ENCODE peak calls at places on chromosomes 16 and 17, in six cellular contexts. One of them, this sample, is unnamed.

GRCh38 chr16:4704491-4704890 is 11.1 kb downstream of the NUDT16L1 start:
- DNase-seq in Ammon's horn: no peak
- DNase-seq in GM12878: no peak
- DNase-seq in A549: no peak
- DNase-seq in hepatic stellate cell: no peak
- DNase-seq in spleen: no peak
- DNase-seq in this sample: no peak

GRCh38 chr16:72371307-72372081 is 199.5 kb upstream of the PMFBP1 start:
- DNase-seq in Ammon's horn: no peak
- DNase-seq in GM12878: no peak
- DNase-seq in A549: no peak
- DNase-seq in hepatic stellate cell: no peak
- DNase-seq in spleen: no peak
- DNase-seq in this sample: no peak

GRCh38 chr17:66946251-66946650 is 18.3 kb upstream of the CACNG4 start:
- DNase-seq in Ammon's horn: no peak
- DNase-seq in GM12878: no peak
- DNase-seq in A549: no peak
- DNase-seq in hepatic stellate cell: no peak
- DNase-seq in spleen: peak; percentile 24
- DNase-seq in this sample: no peak

GRCh38 chr16:88504489-88505404 is 51.7 kb downstream of the ZFPM1 start:
- DNase-seq in Ammon's horn: no peak
- DNase-seq in GM12878: no peak
- DNase-seq in A549: no peak
- DNase-seq in hepatic stellate cell: no peak
- DNase-seq in spleen: no peak
- DNase-seq in this sample: no peak

GRCh38 chr16:75550211-75550662 is 5.8 kb downstream of the TMEM231 start:
- DNase-seq in Ammon's horn: peak; percentile 86
- DNase-seq in GM12878: peak; percentile 69
- DNase-seq in A549: peak; percentile 49
- DNase-seq in hepatic stellate cell: peak; percentile 27
- DNase-seq in spleen: no peak
- DNase-seq in this sample: peak; percentile 74

GRCh38 chr16:57577691-57578224 is 35.3 kb downstream of the ADGRG5 start:
- DNase-seq in Ammon's horn: no peak
- DNase-seq in GM12878: no peak
- DNase-seq in A549: no peak
- DNase-seq in hepatic stellate cell: no peak
- DNase-seq in spleen: peak; percentile 87
- DNase-seq in this sample: no peak

GRCh38 chr17:59105852-59106462 is 723 bp downstream of the TRIM37 start:
- DNase-seq in Ammon's horn: peak; percentile 60
- DNase-seq in GM12878: no peak
- DNase-seq in A549: peak; percentile 69
- DNase-seq in hepatic stellate cell: peak; percentile 46
- DNase-seq in spleen: peak; percentile 92
- DNase-seq in this sample: peak; percentile 78

GRCh38 chr17:15255713-15256454 is 9.2 kb downstream of the PMP22 start:
- DNase-seq in Ammon's horn: no peak
- DNase-seq in GM12878: no peak
- DNase-seq in A549: no peak
- DNase-seq in hepatic stellate cell: no peak
- DNase-seq in spleen: peak; percentile 41
- DNase-seq in this sample: no peak

GRCh38 chr16:4685776-4686496 is 7.4 kb upstream of the NUDT16L1 start:
- DNase-seq in Ammon's horn: no peak
- DNase-seq in GM12878: no peak
- DNase-seq in A549: no peak
- DNase-seq in hepatic stellate cell: no peak
- DNase-seq in spleen: peak; percentile 70
- DNase-seq in this sample: no peak

GRCh38 chr17:31588512-31588911 is 197.0 kb downstream of the RAB11FIP4 start:
- DNase-seq in Ammon's horn: no peak
- DNase-seq in GM12878: no peak
- DNase-seq in A549: no peak
- DNase-seq in hepatic stellate cell: no peak
- DNase-seq in spleen: no peak
- DNase-seq in this sample: no peak

GRCh38 chr16:21626659-21627277 is 25.6 kb downstream of the IGSF6 start:
- DNase-seq in Ammon's horn: peak; percentile 52
- DNase-seq in GM12878: no peak
- DNase-seq in A549: no peak
- DNase-seq in hepatic stellate cell: peak; percentile 79
- DNase-seq in spleen: no peak
- DNase-seq in this sample: no peak

GRCh38 chr16:12255919-12256665 is 279.6 kb downstream of the SNX29 start:
- DNase-seq in Ammon's horn: no peak
- DNase-seq in GM12878: no peak
- DNase-seq in A549: no peak
- DNase-seq in hepatic stellate cell: no peak
- DNase-seq in spleen: no peak
- DNase-seq in this sample: no peak

GRCh38 chr16:29748077-29748759 is 2.4 kb upstream of the C16orf54 start:
- DNase-seq in Ammon's horn: no peak
- DNase-seq in GM12878: no peak
- DNase-seq in A549: no peak
- DNase-seq in hepatic stellate cell: no peak
- DNase-seq in spleen: peak; percentile 77
- DNase-seq in this sample: no peak

GRCh38 chr16:14013571-14014283 is 57.4 kb upstream of the MRTFB start:
- DNase-seq in Ammon's horn: no peak
- DNase-seq in GM12878: no peak
- DNase-seq in A549: peak; percentile 72
- DNase-seq in hepatic stellate cell: peak; percentile 17
- DNase-seq in spleen: no peak
- DNase-seq in this sample: no peak

GRCh38 chr17:77354721-77355455 is 214.1 kb downstream of the SEC14L1 start:
- DNase-seq in Ammon's horn: no peak
- DNase-seq in GM12878: no peak
- DNase-seq in A549: peak; percentile 66
- DNase-seq in hepatic stellate cell: peak; percentile 84
- DNase-seq in spleen: peak; percentile 83
- DNase-seq in this sample: no peak

GRCh38 chr16:81620029-81620428 is 159.1 kb upstream of the PLCG2 start:
- DNase-seq in Ammon's horn: no peak
- DNase-seq in GM12878: no peak
- DNase-seq in A549: no peak
- DNase-seq in hepatic stellate cell: no peak
- DNase-seq in spleen: no peak
- DNase-seq in this sample: no peak

GRCh38 chr17:37117743-37118142 is 169.0 kb downstream of the AATF start:
- DNase-seq in Ammon's horn: no peak
- DNase-seq in GM12878: no peak
- DNase-seq in A549: no peak
- DNase-seq in hepatic stellate cell: no peak
- DNase-seq in spleen: no peak
- DNase-seq in this sample: no peak

GRCh38 chr16:78984324-78984723 is 616.2 kb downstream of the MAF start:
- DNase-seq in Ammon's horn: no peak
- DNase-seq in GM12878: no peak
- DNase-seq in A549: no peak
- DNase-seq in hepatic stellate cell: no peak
- DNase-seq in spleen: no peak
- DNase-seq in this sample: no peak

GRCh38 chr17:35063514-35064223 is at the start of gene RFFL:
- DNase-seq in Ammon's horn: peak; percentile 98
- DNase-seq in GM12878: peak; percentile 98
- DNase-seq in A549: peak; percentile 99
- DNase-seq in hepatic stellate cell: peak; percentile 84
- DNase-seq in spleen: peak; percentile 92
- DNase-seq in this sample: peak; percentile 88

GRCh38 chr17:74042744-74043486 is 160.6 kb upstream of the RPL38 start:
- DNase-seq in Ammon's horn: peak; percentile 86
- DNase-seq in GM12878: no peak
- DNase-seq in A549: peak; percentile 99
- DNase-seq in hepatic stellate cell: peak; percentile 18
- DNase-seq in spleen: no peak
- DNase-seq in this sample: peak; percentile 67

GRCh38 chr17:75848523-75849303 is 4.5 kb upstream of the UNC13D start:
- DNase-seq in Ammon's horn: peak; percentile 82
- DNase-seq in GM12878: no peak
- DNase-seq in A549: peak; percentile 76
- DNase-seq in hepatic stellate cell: no peak
- DNase-seq in spleen: peak; percentile 94
- DNase-seq in this sample: peak; percentile 82

GRCh38 chr17:31649302-31649701 is 209.7 kb downstream of the COPRS start:
- DNase-seq in Ammon's horn: no peak
- DNase-seq in GM12878: no peak
- DNase-seq in A549: no peak
- DNase-seq in hepatic stellate cell: no peak
- DNase-seq in spleen: no peak
- DNase-seq in this sample: no peak

GRCh38 chr17:78433780-78434335 is 55.4 kb downstream of the PGS1 start:
- DNase-seq in Ammon's horn: no peak
- DNase-seq in GM12878: no peak
- DNase-seq in A549: no peak
- DNase-seq in hepatic stellate cell: no peak
- DNase-seq in spleen: no peak
- DNase-seq in this sample: no peak

GRCh38 chr16:23640669-23640958 is 496 bp downstream of the PALB2 start:
- DNase-seq in Ammon's horn: no peak
- DNase-seq in GM12878: no peak
- DNase-seq in A549: peak; percentile 34
- DNase-seq in hepatic stellate cell: peak; percentile 11
- DNase-seq in spleen: no peak
- DNase-seq in this sample: no peak

GRCh38 chr17:48559609-48560451 is 14.9 kb upstream of the HOXB2 start:
- DNase-seq in Ammon's horn: no peak
- DNase-seq in GM12878: no peak
- DNase-seq in A549: no peak
- DNase-seq in hepatic stellate cell: no peak
- DNase-seq in spleen: no peak
- DNase-seq in this sample: no peak